ENCODE peak calls at places on chromosomes 4 and X, in six cellular contexts. W, N, X, S, L and Z are unnamed samples.

GRCh38 chr4:2695661-2696060 is 60.5 kb downstream of the TNIP2 start:
- DNase-seq in W (no peak), N (no peak), X (peak; percentile 55), S (no peak), L (no peak), Z (no peak)

GRCh38 chrX:119726900-119727555 is 31.4 kb upstream of the SOWAHD start:
- DNase-seq in W (no peak), N (no peak), X (no peak), S (no peak), L (no peak), Z (no peak)

GRCh38 chrX:105651052-105651451 is 171.3 kb upstream of the NRK start:
- DNase-seq in W (no peak), N (no peak), X (no peak), S (no peak), L (no peak), Z (no peak)

GRCh38 chrX:103503163-103503852 is 16.0 kb downstream of the RAB40A start:
- DNase-seq in W (no peak), N (no peak), X (no peak), S (no peak), L (no peak), Z (no peak)

GRCh38 chr4:176443117-176443516 is 123.4 kb downstream of the SPCS3 start:
- DNase-seq in W (no peak), N (no peak), X (no peak), S (no peak), L (no peak), Z (no peak)

GRCh38 chr4:158760866-158761265 is 8.0 kb upstream of the FNIP2 start:
- DNase-seq in W (no peak), N (no peak), X (no peak), S (no peak), L (no peak), Z (no peak)

GRCh38 chrX:120517936-120518335 is 42.8 kb downstream of the CUL4B start:
- DNase-seq in W (no peak), N (no peak), X (no peak), S (no peak), L (no peak), Z (no peak)

GRCh38 chr4:11548529-11549176 is 120.0 kb upstream of the HS3ST1 start:
- DNase-seq in W (no peak), N (no peak), X (no peak), S (no peak), L (no peak), Z (no peak)

GRCh38 chr4:119946359-119946758 is 120.3 kb downstream of the MAD2L1 start:
- DNase-seq in W (no peak), N (no peak), X (no peak), S (no peak), L (no peak), Z (no peak)

GRCh38 chrX:110210417-110211139 is 107.3 kb downstream of the AMMECR1 start:
- DNase-seq in W (no peak), N (no peak), X (no peak), S (no peak), L (no peak), Z (no peak)

GRCh38 chr4:1451106-1451751 is 45.0 kb upstream of the NKX1-1 start:
- DNase-seq in W (no peak), N (no peak), X (no peak), S (no peak), L (no peak), Z (no peak)

GRCh38 chrX:17736478-17736855 is 826 bp upstream of the SCML1 start:
- DNase-seq in W (no peak), N (no peak), X (no peak), S (no peak), L (no peak), Z (no peak)

GRCh38 chrX:107825698-107826285 is at the start of gene MID2:
- DNase-seq in W (peak; percentile 84), N (peak; percentile 42), X (no peak), S (peak; percentile 14), L (peak; percentile 24), Z (peak; percentile 40)

GRCh38 chrX:120559799-120560198 is 963 bp downstream of the CUL4B start:
- DNase-seq in W (no peak), N (no peak), X (peak; percentile 63), S (no peak), L (no peak), Z (no peak)

GRCh38 chrX:18424482-18425198 is 768 bp upstream of the CDKL5 start:
- DNase-seq in W (peak; percentile 45), N (no peak), X (peak; percentile 68), S (peak; percentile 1), L (no peak), Z (peak; percentile 3)

GRCh38 chr4:13921805-13922204 is 294.3 kb upstream of the BOD1L1 start:
- DNase-seq in W (no peak), N (no peak), X (no peak), S (no peak), L (no peak), Z (no peak)

GRCh38 chr4:10115657-10116624 is 658 bp downstream of the WDR1 start:
- DNase-seq in W (peak; percentile 56), N (peak; percentile 66), X (peak; percentile 70), S (peak; percentile 64), L (no peak), Z (no peak)

GRCh38 chr4:10114147-10114546 is 2.5 kb downstream of the WDR1 start:
- DNase-seq in W (no peak), N (no peak), X (no peak), S (no peak), L (no peak), Z (no peak)

GRCh38 chr4:10116625-10117423 is at the start of gene WDR1:
- DNase-seq in W (peak; percentile 96), N (peak; percentile 96), X (peak; percentile 92), S (peak; percentile 92), L (peak; percentile 97), Z (peak; percentile 95)

GRCh38 chr4:10114607-10115006 is 2.0 kb downstream of the WDR1 start:
- DNase-seq in W (no peak), N (no peak), X (no peak), S (no peak), L (no peak), Z (no peak)

DNA sequence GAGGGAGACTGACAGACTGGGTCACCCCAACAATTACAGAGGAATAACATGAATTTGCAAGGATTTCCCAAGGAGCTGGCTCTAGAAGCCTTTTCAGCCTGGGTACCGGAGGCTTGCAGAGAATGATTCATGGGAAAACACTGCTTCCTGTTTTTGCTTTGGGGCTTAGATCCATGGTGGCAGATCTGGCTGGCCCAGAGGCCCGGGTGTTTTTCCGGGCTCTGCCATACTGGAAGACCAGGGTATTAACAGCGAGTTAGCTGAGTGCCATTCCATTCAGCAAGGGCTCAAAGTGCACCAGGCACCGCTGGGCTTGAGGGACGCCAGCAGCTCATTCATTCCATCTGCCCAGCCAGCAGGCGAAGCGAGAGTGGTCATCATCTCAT is 1.3 kb downstream of the WDR1 start:
- DNase-seq in W (no peak), N (no peak), X (no peak), S (no peak), L (no peak), Z (no peak)
- H3K36me3 ChIP-seq in W (peaks cover 8% of the 10 kb centered on the region), N (peaks cover 10% of the 10 kb centered on the region), X (peaks cover 55% of the 10 kb centered on the region), S (peaks cover 49% of the 10 kb centered on the region), L (peaks cover 48% of the 10 kb centered on the region), Z (peaks cover 51% of the 10 kb centered on the region)

DNA sequence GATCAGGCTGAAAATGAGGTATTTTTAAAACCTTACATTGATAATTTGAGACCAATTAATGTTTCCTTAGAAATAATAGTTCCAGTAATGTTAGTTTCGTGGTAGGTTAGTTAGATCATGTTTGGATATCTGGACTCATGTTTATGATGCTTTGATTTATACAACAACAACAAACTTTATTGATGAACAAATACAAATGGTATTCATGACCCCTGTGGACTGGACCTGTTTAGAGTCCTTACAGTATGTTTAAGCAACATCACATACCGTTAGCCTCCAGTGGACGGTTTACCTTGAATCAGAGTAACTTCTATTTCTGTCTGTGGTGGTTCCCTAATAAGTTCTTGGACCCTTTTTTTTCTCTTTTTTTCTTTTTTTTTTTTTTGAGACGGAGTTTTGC is 18.0 kb downstream of the ZRSR2 start:
- DNase-seq in W (no peak), N (no peak), X (no peak), S (no peak), L (no peak), Z (no peak)
- H3K36me3 ChIP-seq in W (no peaks in the 10 kb centered on the region), N (no peaks in the 10 kb centered on the region), X (peaks cover 66% of the 10 kb centered on the region), S (peaks cover 16% of the 10 kb centered on the region), L (peaks cover 31% of the 10 kb centered on the region), Z (peaks cover 87% of the 10 kb centered on the region)

DNA sequence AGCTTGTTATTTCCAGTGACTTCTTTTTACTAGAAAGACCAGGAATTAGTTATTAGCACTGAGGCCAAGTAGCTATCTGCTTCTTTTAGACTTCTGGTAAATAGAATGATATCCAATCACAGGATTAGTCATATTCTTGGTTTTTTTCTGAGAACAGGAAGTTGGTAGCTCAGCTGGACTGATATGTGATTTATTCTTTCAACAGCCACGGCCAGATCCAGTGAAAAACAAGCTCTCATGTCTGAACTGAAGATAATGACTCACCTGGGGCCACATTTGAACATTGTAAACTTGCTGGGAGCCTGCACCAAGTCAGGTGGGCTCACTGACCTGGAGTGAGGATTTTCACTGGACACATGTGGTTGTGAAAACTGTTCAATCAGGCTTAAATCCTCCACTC is 48.6 kb downstream of the PDGFRA start:
- DNase-seq in W (peak; percentile 32), N (no peak), X (no peak), S (no peak), L (no peak), Z (no peak)
- H3K36me3 ChIP-seq in W (no peaks in the 10 kb centered on the region), N (no peaks in the 10 kb centered on the region), X (no peaks in the 10 kb centered on the region), S (no peaks in the 10 kb centered on the region), L (peaks cover under 1% of the 10 kb centered on the region), Z (no peaks in the 10 kb centered on the region)

DNA sequence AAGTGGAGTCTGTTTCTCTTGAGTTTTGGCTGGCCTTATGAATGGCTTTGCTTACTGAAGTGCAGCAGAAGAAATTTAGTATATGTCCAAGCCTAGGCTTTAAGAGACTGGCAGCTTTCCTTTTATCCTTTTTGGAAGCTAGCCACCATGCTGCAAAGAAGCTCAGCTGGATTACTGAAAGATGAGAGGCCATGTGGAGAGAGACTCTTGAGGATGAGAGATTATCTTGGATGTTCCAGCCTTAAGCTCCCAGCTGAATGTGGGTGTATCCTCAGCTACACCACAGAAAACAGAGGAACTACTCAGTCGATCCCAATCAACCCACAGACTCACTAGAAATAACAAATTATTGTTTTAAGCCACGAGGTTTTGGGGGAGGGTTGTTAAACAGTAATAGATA is 12.5 kb downstream of the CCNG2 start:
- DNase-seq in W (no peak), N (no peak), X (no peak), S (no peak), L (no peak), Z (no peak)
- H3K36me3 ChIP-seq in W (peaks cover 11% of the 10 kb centered on the region), N (peaks cover 3% of the 10 kb centered on the region), X (peaks cover 63% of the 10 kb centered on the region), S (no peaks in the 10 kb centered on the region), L (peaks cover 36% of the 10 kb centered on the region), Z (peaks cover 3% of the 10 kb centered on the region)